ENCODE peak calls at places on chromosomes 6 and 20, in eight cellular contexts. N is NCI-H1092 treated with DMSO at 0.1 percent for 48 hours; G is DMS153; B is CD8-positive, alpha-beta T cell; R is ovary; Y is GM03348; P is fibroblast of the aortic adventitia; M is head of caudate nucleus. Q is an unnamed sample.

GRCh38 chr6:80969439-80969838 is 783.0 kb downstream of the TENT5A start:
- DNase-seq in N (no peak), G (peak; percentile 98), B (no peak), R (no peak), Y (no peak), P (no peak), M (no peak), Q (no peak)

GRCh38 chr6:152981989-152982767 is 663 bp downstream of the FBXO5 start:
- DNase-seq in N (peak; percentile 10), G (no peak), B (no peak), R (peak; percentile 64), Y (peak; percentile 17), P (no peak), M (no peak), Q (no peak)

GRCh38 chr6:45419574-45420082 is 41.9 kb upstream of the SUPT3H start:
- DNase-seq in N (no peak), G (peak; percentile 44), B (peak; percentile 61), R (peak; percentile 30), Y (no peak), P (no peak), M (peak; percentile 74), Q (no peak)

GRCh38 chr6:83518946-83519489 is 6.7 kb downstream of the PRSS35 start:
- DNase-seq in N (no peak), G (no peak), B (no peak), R (no peak), Y (peak; percentile 58), P (peak; percentile 49), M (no peak), Q (no peak)

GRCh38 chr6:45002390-45002789 is 325.7 kb upstream of the RUNX2 start:
- DNase-seq in N (no peak), G (no peak), B (no peak), R (no peak), Y (no peak), P (peak; percentile 11), M (no peak), Q (no peak)

GRCh38 chr6:97456070-97456469 is 173.1 kb upstream of the MMS22L start:
- DNase-seq in N (no peak), G (no peak), B (no peak), R (no peak), Y (no peak), P (no peak), M (no peak), Q (no peak)

GRCh38 chr6:22149501-22150490 is 147.0 kb downstream of the PRL start:
- DNase-seq in N (peak; percentile 96), G (peak; percentile 82), B (no peak), R (no peak), Y (no peak), P (peak; percentile 8), M (peak; percentile 68), Q (no peak)

GRCh38 chr20:59047938-59048680 is 5.5 kb upstream of the PRELID3B start:
- DNase-seq in N (no peak), G (no peak), B (no peak), R (no peak), Y (peak; percentile 22), P (peak; percentile 25), M (no peak), Q (no peak)

GRCh38 chr6:99559056-99559455 is 9.4 kb downstream of the CCNC start:
- DNase-seq in N (no peak), G (no peak), B (no peak), R (no peak), Y (no peak), P (no peak), M (no peak), Q (no peak)

GRCh38 chr20:4136967-4137334 is 121.6 kb upstream of the RNF24 start:
- DNase-seq in N (no peak), G (no peak), B (no peak), R (no peak), Y (no peak), P (no peak), M (no peak), Q (no peak)

GRCh38 chr6:160051390-160051789 is 70.2 kb upstream of the SLC22A1 start:
- DNase-seq in N (no peak), G (no peak), B (no peak), R (no peak), Y (no peak), P (no peak), M (no peak), Q (no peak)

GRCh38 chr20:24955045-24955444 is 6.0 kb downstream of the CST7 start:
- DNase-seq in N (no peak), G (no peak), B (no peak), R (no peak), Y (no peak), P (no peak), M (peak; percentile 37), Q (no peak)

GRCh38 chr6:152642578-152643375 is 5.6 kb upstream of the SYNE1 start:
- DNase-seq in N (peak; percentile 18), G (peak; percentile 5), B (peak; percentile 45), R (peak; percentile 71), Y (peak; percentile 40), P (peak; percentile 60), M (peak; percentile 78), Q (peak; percentile 38)

GRCh38 chr6:48476257-48476656 is 365.3 kb upstream of the PTCHD4 start:
- DNase-seq in N (no peak), G (peak; percentile 26), B (no peak), R (no peak), Y (no peak), P (peak; percentile 24), M (no peak), Q (no peak)

GRCh38 chr6:14046476-14047068 is 71.0 kb upstream of the CD83 start:
- DNase-seq in N (peak; percentile 3), G (no peak), B (peak; percentile 25), R (no peak), Y (peak; percentile 78), P (peak; percentile 53), M (peak; percentile 68), Q (peak; percentile 80)

GRCh38 chr6:88763160-88763559 is 200.3 kb downstream of the RNGTT start:
- DNase-seq in N (no peak), G (no peak), B (no peak), R (no peak), Y (no peak), P (peak; percentile 40), M (no peak), Q (no peak)

GRCh38 chr6:129263117-129263516 is 380.2 kb downstream of the LAMA2 start:
- DNase-seq in N (no peak), G (no peak), B (no peak), R (no peak), Y (no peak), P (no peak), M (no peak), Q (no peak)

GRCh38 chr6:83250235-83250634 is 57.1 kb downstream of the RWDD2A start:
- DNase-seq in N (no peak), G (no peak), B (no peak), R (no peak), Y (no peak), P (no peak), M (no peak), Q (no peak)

GRCh38 chr20:13029687-13030510 is 21.1 kb downstream of the SPTLC3 start:
- DNase-seq in N (no peak), G (no peak), B (no peak), R (no peak), Y (peak; percentile 77), P (peak; percentile 94), M (no peak), Q (peak; percentile 95)

GRCh38 chr20:63522091-63522868 is 1.7 kb downstream of the PPDPF start:
- DNase-seq in N (no peak), G (no peak), B (no peak), R (no peak), Y (no peak), P (peak; percentile 29), M (no peak), Q (no peak)

GRCh38 chr6:33162471-33162870 is 29.8 kb downstream of the COL11A2 start:
- DNase-seq in N (no peak), G (no peak), B (no peak), R (no peak), Y (no peak), P (no peak), M (no peak), Q (no peak)

GRCh38 chr6:156780117-156780641 is 3.0 kb downstream of the ARID1B start:
- DNase-seq in N (peak; percentile 84), G (peak; percentile 57), B (peak; percentile 68), R (no peak), Y (peak; percentile 88), P (peak; percentile 97), M (peak; percentile 85), Q (peak; percentile 85)

GRCh38 chr6:48084201-48084600 is 26.8 kb downstream of the PTCHD4 start:
- DNase-seq in N (no peak), G (no peak), B (no peak), R (no peak), Y (peak; percentile 13), P (peak; percentile 35), M (no peak), Q (no peak)

GRCh38 chr6:123801067-123801466 is 2.6 kb upstream of the NKAIN2 start:
- DNase-seq in N (no peak), G (no peak), B (no peak), R (no peak), Y (no peak), P (no peak), M (no peak), Q (no peak)

GRCh38 chr6:151325075-151326050 is 66.0 kb downstream of the ZBTB2 start:
- DNase-seq in N (no peak), G (no peak), B (peak; percentile 23), R (peak; percentile 85), Y (peak; percentile 80), P (peak; percentile 85), M (no peak), Q (peak; percentile 32)

GRCh38 chr6:169813969-169814368 is 62.5 kb downstream of the ERMARD start:
- DNase-seq in N (no peak), G (no peak), B (no peak), R (no peak), Y (no peak), P (no peak), M (no peak), Q (no peak)

GRCh38 chr6:111357680-111358079 is 125.3 kb downstream of the REV3L start:
- DNase-seq in N (no peak), G (no peak), B (no peak), R (no peak), Y (no peak), P (no peak), M (no peak), Q (no peak)

Q was measured in RWPE1.